ENCODE peak calls at places on chromosomes 12 and 14, in four cellular contexts. One of them, this sample, is unnamed.

GRCh38 chr12:26153421-26154154 is 28.8 kb upstream of the BHLHE41 start:
- DNase-seq in HepG2: peak; percentile 75
- DNase-seq in HL-60: no peak
- DNase-seq in A549: peak; percentile 55
- DNase-seq in this sample: no peak

GRCh38 chr14:71247106-71247505 is 339.8 kb downstream of the PCNX1 start:
- DNase-seq in A549: no peak
- DNase-seq in HepG2: no peak
- DNase-seq in HL-60: no peak
- DNase-seq in this sample: no peak

GRCh38 chr12:132277374-132277801 is 52.0 kb downstream of the GALNT9 start:
- DNase-seq in HL-60: no peak
- DNase-seq in A549: no peak
- DNase-seq in HepG2: no peak
- DNase-seq in this sample: no peak

GRCh38 chr12:107549786-107550480 is 135.7 kb upstream of the PWP1 start:
- DNase-seq in HL-60: no peak
- DNase-seq in A549: no peak
- DNase-seq in HepG2: no peak
- DNase-seq in this sample: no peak

GRCh38 chr14:94548999-94549985 is 11.9 kb upstream of the SERPINA4 start:
- DNase-seq in HL-60: peak; percentile 11
- DNase-seq in A549: peak; percentile 44
- DNase-seq in HepG2: peak; percentile 56
- DNase-seq in this sample: peak; percentile 90

GRCh38 chr12:132199101-132199500 is 54.8 kb downstream of the NOC4L start:
- DNase-seq in A549: no peak
- DNase-seq in HL-60: no peak
- DNase-seq in HepG2: no peak
- DNase-seq in this sample: no peak

GRCh38 chr12:55833056-55833455 is 3.7 kb upstream of the DNAJC14 start:
- DNase-seq in A549: no peak
- DNase-seq in HL-60: no peak
- DNase-seq in HepG2: no peak
- DNase-seq in this sample: no peak

GRCh38 chr14:69261761-69262331 is 1.9 kb downstream of the GALNT16 start:
- DNase-seq in HL-60: no peak
- DNase-seq in HepG2: peak; percentile 69
- DNase-seq in A549: no peak
- DNase-seq in this sample: peak; percentile 39

GRCh38 chr14:82725188-82725587 is 1191.5 kb upstream of the SEL1L start:
- DNase-seq in HepG2: no peak
- DNase-seq in HL-60: no peak
- DNase-seq in A549: no peak
- DNase-seq in this sample: no peak

GRCh38 chr12:18421840-18422239 is 160.5 kb downstream of the PIK3C2G start:
- DNase-seq in HepG2: no peak
- DNase-seq in HL-60: no peak
- DNase-seq in A549: no peak
- DNase-seq in this sample: no peak

GRCh38 chr14:101110729-101111619 is 207.5 kb upstream of the RTL1 start:
- DNase-seq in HL-60: no peak
- DNase-seq in A549: no peak
- DNase-seq in HepG2: no peak
- DNase-seq in this sample: no peak

GRCh38 chr12:53806689-53807088 is 54.9 kb upstream of the CISTR start:
- DNase-seq in HepG2: no peak
- DNase-seq in A549: no peak
- DNase-seq in HL-60: no peak
- DNase-seq in this sample: no peak

GRCh38 chr12:26121841-26122680 is 2.8 kb downstream of the BHLHE41 start:
- DNase-seq in HL-60: no peak
- DNase-seq in HepG2: no peak
- DNase-seq in A549: no peak
- DNase-seq in this sample: peak; percentile 51

GRCh38 chr14:89221109-89221508 is 195.9 kb downstream of the FOXN3 start:
- DNase-seq in HepG2: no peak
- DNase-seq in A549: no peak
- DNase-seq in HL-60: no peak
- DNase-seq in this sample: no peak

GRCh38 chr12:96434107-96434506 is 33.9 kb upstream of the CDK17 start:
- DNase-seq in HepG2: no peak
- DNase-seq in HL-60: peak; percentile 63
- DNase-seq in A549: no peak
- DNase-seq in this sample: no peak

GRCh38 chr14:98173291-98173690 is 1098.7 kb downstream of the BCL11B start:
- DNase-seq in A549: no peak
- DNase-seq in HL-60: no peak
- DNase-seq in HepG2: no peak
- DNase-seq in this sample: no peak

GRCh38 chr12:50043308-50043707 is 14.1 kb upstream of the ASIC1 start:
- DNase-seq in HepG2: no peak
- DNase-seq in A549: no peak
- DNase-seq in HL-60: no peak
- DNase-seq in this sample: no peak

GRCh38 chr14:89849931-89850330 is 104.6 kb downstream of the EFCAB11 start:
- DNase-seq in A549: no peak
- DNase-seq in HL-60: no peak
- DNase-seq in HepG2: no peak
- DNase-seq in this sample: no peak

DNA sequence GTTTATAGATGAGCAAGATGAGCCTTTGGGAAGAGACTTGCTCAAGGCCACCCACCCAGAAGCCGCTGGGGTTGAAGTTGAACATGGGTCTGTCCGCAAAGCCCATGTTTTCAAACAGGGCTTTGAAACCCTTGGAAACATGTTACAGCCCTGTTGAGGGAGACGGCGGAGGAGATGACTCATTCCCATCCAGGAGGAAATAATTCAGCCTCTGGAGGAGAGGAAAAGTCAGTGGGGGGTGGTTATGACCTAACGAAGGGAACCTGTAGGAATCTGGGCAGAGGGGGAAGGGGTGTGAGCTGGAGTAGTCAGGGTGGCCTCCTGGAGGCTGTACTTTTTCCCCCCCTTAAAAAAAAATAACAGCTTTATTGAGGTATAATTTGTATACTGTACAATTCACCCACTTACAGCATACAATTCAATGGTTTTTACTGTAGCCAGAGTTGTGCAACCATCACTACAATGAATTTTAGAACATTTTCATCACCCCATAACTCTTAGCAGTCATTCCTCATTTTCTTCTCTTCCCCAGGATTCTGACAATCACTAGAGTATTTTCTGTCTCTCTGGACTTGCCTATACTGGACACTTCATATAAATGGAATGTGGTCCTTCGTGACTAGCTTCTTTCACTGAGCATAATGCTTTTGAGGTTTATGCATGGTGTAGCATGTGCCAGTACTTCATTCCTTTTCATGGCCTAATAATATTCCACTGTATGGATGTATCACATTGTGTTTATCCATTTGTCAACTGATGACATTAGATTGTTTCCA is 1.9 kb upstream of the RIN3 start:
- DNase-seq in HL-60: no peak
- DNase-seq in A549: peak; percentile 97
- DNase-seq in HepG2: no peak
- DNase-seq in this sample: no peak
- TF ChIP-seq REST in HL-60: no peak
- TF ChIP-seq REST in A549: no peak
- TF ChIP-seq REST in HepG2: no peak
- TF ChIP-seq REST in this sample: no peak

GRCh38 chr12:11227373-11227772 is 40.6 kb upstream of the TAS2R42 start:
- DNase-seq in HepG2: no peak
- DNase-seq in HL-60: no peak
- DNase-seq in A549: no peak
- DNase-seq in this sample: no peak
- TF ChIP-seq REST in HepG2: no peak
- TF ChIP-seq REST in HL-60: no peak
- TF ChIP-seq REST in A549: no peak
- TF ChIP-seq REST in this sample: no peak

GRCh38 chr12:95218164-95218851 is 701 bp downstream of the VEZT start:
- DNase-seq in A549: peak; percentile 59
- DNase-seq in HepG2: no peak
- DNase-seq in HL-60: no peak
- DNase-seq in this sample: no peak

GRCh38 chr12:95218852-95219171 is 1.2 kb downstream of the VEZT start:
- DNase-seq in HepG2: no peak
- DNase-seq in HL-60: no peak
- DNase-seq in A549: peak; percentile 31
- DNase-seq in this sample: peak; percentile 37

GRCh38 chr12:95216704-95217376 is 427 bp downstream of the FGD6 start:
- DNase-seq in HL-60: no peak
- DNase-seq in A549: peak; percentile 35
- DNase-seq in HepG2: peak; percentile 27
- DNase-seq in this sample: no peak

GRCh38 chr12:95215925-95216324 is 1.3 kb downstream of the FGD6 start:
- DNase-seq in A549: peak; percentile 41
- DNase-seq in HL-60: no peak
- DNase-seq in HepG2: peak; percentile 30
- DNase-seq in this sample: peak; percentile 51

GRCh38 chr12:95217377-95218163 is at the start of the genes FGD6 and VEZT:
- DNase-seq in A549: peak; percentile 95
- DNase-seq in HL-60: peak; percentile 93
- DNase-seq in HepG2: peak; percentile 98
- DNase-seq in this sample: peak; percentile 99
- TF ChIP-seq REST in A549: no peak
- TF ChIP-seq REST in HL-60: peak; percentile 28
- TF ChIP-seq REST in HepG2: no peak
- TF ChIP-seq REST in this sample: no peak

DNA sequence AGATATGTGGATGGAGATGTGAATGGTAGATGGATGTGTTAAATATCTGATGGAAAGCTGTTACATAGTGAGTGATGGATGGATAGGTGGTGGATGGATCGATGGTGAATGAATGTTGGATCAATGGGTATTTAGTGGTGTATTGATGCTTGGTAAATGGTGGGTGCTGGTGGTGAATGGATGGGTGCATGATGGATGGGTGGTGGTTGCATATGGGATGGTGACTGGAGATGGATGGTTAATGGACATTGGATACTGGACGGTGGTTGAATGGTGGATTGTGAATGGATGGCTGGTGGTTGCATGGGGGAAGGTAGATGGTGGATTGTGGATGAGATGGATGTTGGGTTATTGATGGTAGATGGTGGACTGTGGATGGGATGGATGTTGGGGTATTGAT is 2.1 kb upstream of the LBHD2 start:
- DNase-seq in A549: no peak
- DNase-seq in HepG2: no peak
- DNase-seq in HL-60: no peak
- DNase-seq in this sample: no peak
- TF ChIP-seq REST in A549: no peak
- TF ChIP-seq REST in HepG2: no peak
- TF ChIP-seq REST in HL-60: no peak
- TF ChIP-seq REST in this sample: no peak